ENCODE peak calls at places on chromosomes 7 and 10, in seven cellular contexts. One of them, this sample, is unnamed.

GRCh38 chr7:77540402-77540822 is 3.3 kb downstream of the PTPN12 start:
- DNase-seq in H1: no peak
- DNase-seq in IMR-90: no peak
- DNase-seq in Peyer's patch: no peak
- DNase-seq in erythroblast: no peak
- DNase-seq in spleen: no peak
- DNase-seq in adrenal gland: no peak
- DNase-seq in this sample: no peak

GRCh38 chr10:103232772-103233488 is 12.8 kb upstream of the RPEL1 start:
- DNase-seq in IMR-90: peak; percentile 83
- DNase-seq in Peyer's patch: no peak
- DNase-seq in spleen: no peak
- DNase-seq in erythroblast: no peak
- DNase-seq in H1: no peak
- DNase-seq in adrenal gland: no peak
- DNase-seq in this sample: no peak

GRCh38 chr7:140017034-140017433 is 45.7 kb downstream of the PARP12 start:
- DNase-seq in IMR-90: no peak
- DNase-seq in Peyer's patch: no peak
- DNase-seq in adrenal gland: no peak
- DNase-seq in spleen: peak; percentile 67
- DNase-seq in H1: no peak
- DNase-seq in erythroblast: no peak
- DNase-seq in this sample: no peak

GRCh38 chr10:32295027-32295426 is 51.9 kb downstream of the EPC1 start:
- DNase-seq in erythroblast: no peak
- DNase-seq in Peyer's patch: no peak
- DNase-seq in IMR-90: no peak
- DNase-seq in H1: no peak
- DNase-seq in spleen: no peak
- DNase-seq in adrenal gland: no peak
- DNase-seq in this sample: no peak

GRCh38 chr10:71770255-71770654 is 3.1 kb downstream of the VSIR start:
- DNase-seq in erythroblast: peak; percentile 30
- DNase-seq in Peyer's patch: no peak
- DNase-seq in IMR-90: peak; percentile 53
- DNase-seq in adrenal gland: no peak
- DNase-seq in H1: no peak
- DNase-seq in spleen: no peak
- DNase-seq in this sample: no peak

GRCh38 chr7:81664304-81664703 is 105.5 kb downstream of the HGF start:
- DNase-seq in Peyer's patch: no peak
- DNase-seq in H1: no peak
- DNase-seq in erythroblast: no peak
- DNase-seq in adrenal gland: no peak
- DNase-seq in IMR-90: no peak
- DNase-seq in spleen: no peak
- DNase-seq in this sample: no peak

GRCh38 chr7:116981887-116982430 is 28.7 kb downstream of the ST7 start:
- DNase-seq in spleen: no peak
- DNase-seq in IMR-90: no peak
- DNase-seq in adrenal gland: no peak
- DNase-seq in erythroblast: no peak
- DNase-seq in H1: no peak
- DNase-seq in Peyer's patch: no peak
- DNase-seq in this sample: no peak

GRCh38 chr7:83677180-83677866 is 28.4 kb upstream of the SEMA3E start:
- DNase-seq in Peyer's patch: no peak
- DNase-seq in IMR-90: peak; percentile 94
- DNase-seq in H1: no peak
- DNase-seq in spleen: no peak
- DNase-seq in erythroblast: peak; percentile 31
- DNase-seq in adrenal gland: no peak
- DNase-seq in this sample: no peak

GRCh38 chr7:75039166-75039565 is 34.4 kb downstream of the RCC1L start:
- DNase-seq in spleen: no peak
- DNase-seq in IMR-90: peak; percentile 24
- DNase-seq in H1: no peak
- DNase-seq in adrenal gland: no peak
- DNase-seq in erythroblast: no peak
- DNase-seq in Peyer's patch: no peak
- DNase-seq in this sample: no peak

GRCh38 chr10:132248455-132249231 is 59.1 kb downstream of the STK32C start:
- DNase-seq in IMR-90: no peak
- DNase-seq in adrenal gland: peak; percentile 52
- DNase-seq in Peyer's patch: peak; percentile 56
- DNase-seq in spleen: peak; percentile 90
- DNase-seq in erythroblast: peak; percentile 55
- DNase-seq in H1: no peak
- DNase-seq in this sample: peak; percentile 66

GRCh38 chr10:13099144-13099665 is 758 bp upstream of the OPTN start:
- DNase-seq in spleen: no peak
- DNase-seq in H1: peak; percentile 58
- DNase-seq in adrenal gland: peak; percentile 77
- DNase-seq in IMR-90: peak; percentile 57
- DNase-seq in Peyer's patch: peak; percentile 74
- DNase-seq in erythroblast: peak; percentile 78
- DNase-seq in this sample: peak; percentile 46

GRCh38 chr10:94205370-94205930 is 157.3 kb downstream of the NOC3L start:
- DNase-seq in Peyer's patch: no peak
- DNase-seq in IMR-90: peak; percentile 42
- DNase-seq in adrenal gland: peak; percentile 77
- DNase-seq in spleen: no peak
- DNase-seq in erythroblast: no peak
- DNase-seq in H1: no peak
- DNase-seq in this sample: no peak

GRCh38 chr7:132440126-132440525 is 136.1 kb downstream of the PLXNA4 start:
- DNase-seq in erythroblast: no peak
- DNase-seq in spleen: no peak
- DNase-seq in adrenal gland: no peak
- DNase-seq in Peyer's patch: no peak
- DNase-seq in IMR-90: no peak
- DNase-seq in H1: no peak
- DNase-seq in this sample: no peak

GRCh38 chr10:132618158-132618924 is 80.8 kb downstream of the INPP5A start:
- DNase-seq in Peyer's patch: peak; percentile 18
- DNase-seq in IMR-90: peak; percentile 46
- DNase-seq in H1: no peak
- DNase-seq in erythroblast: no peak
- DNase-seq in spleen: no peak
- DNase-seq in adrenal gland: no peak
- DNase-seq in this sample: no peak

GRCh38 chr7:149811221-149811620 is 27.0 kb upstream of the ZNF862 start:
- DNase-seq in IMR-90: peak; percentile 7
- DNase-seq in erythroblast: no peak
- DNase-seq in Peyer's patch: no peak
- DNase-seq in adrenal gland: no peak
- DNase-seq in spleen: no peak
- DNase-seq in H1: no peak
- DNase-seq in this sample: no peak

DNA sequence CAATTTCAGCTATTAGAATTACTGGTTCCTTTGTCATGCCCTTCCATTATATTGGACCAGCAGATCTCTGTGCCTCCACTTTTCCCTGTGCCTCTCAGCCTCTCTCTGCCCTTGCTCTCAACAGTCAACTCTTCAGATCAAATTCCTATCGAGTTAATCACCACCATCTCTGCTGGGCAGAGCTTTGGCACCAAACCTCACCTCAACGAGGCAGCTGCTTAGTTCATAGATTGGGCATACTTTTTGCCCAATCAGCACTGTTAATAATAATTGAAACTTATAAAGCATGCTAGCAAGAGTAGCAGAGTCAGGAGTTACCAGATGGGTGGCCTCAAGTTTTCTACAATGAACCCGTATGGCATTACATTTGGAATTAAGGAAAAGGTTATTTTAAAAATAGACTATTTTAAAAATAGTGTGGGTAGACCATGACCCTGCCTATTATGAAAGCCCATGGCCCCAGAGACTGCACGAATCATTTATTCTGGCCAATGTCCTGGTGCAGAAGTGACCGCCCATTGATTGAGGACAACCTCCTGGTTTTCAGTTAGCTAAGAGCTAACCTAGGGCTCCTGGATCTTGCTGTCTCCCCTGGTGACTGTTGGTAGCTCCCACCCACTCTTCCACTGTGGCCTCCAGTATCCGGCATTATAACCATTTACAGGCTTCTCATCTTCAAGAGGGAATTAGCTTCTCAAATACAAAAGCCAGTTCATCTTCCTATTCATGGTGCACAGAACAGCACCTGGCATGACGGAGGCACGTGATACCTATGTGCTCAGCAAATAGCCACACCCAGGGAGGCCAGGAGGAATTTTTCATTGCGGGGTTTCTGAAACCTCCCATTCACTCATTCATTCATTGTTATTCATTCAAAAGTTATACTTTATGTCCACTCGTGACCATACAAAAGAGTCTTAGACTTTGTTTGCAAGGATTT is 265.4 kb downstream of the INHBA start:
- DNase-seq in Peyer's patch: no peak
- DNase-seq in erythroblast: no peak
- DNase-seq in adrenal gland: peak; percentile 23
- DNase-seq in H1: no peak
- DNase-seq in IMR-90: no peak
- DNase-seq in spleen: no peak
- DNase-seq in this sample: no peak
- TF ChIP-seq POLR2A in Peyer's patch: no peak
- TF ChIP-seq POLR2A in erythroblast: no peak
- TF ChIP-seq POLR2A in adrenal gland: no peak
- TF ChIP-seq POLR2A in H1: no peak
- TF ChIP-seq POLR2A in IMR-90: no peak
- TF ChIP-seq POLR2A in spleen: no peak
- TF ChIP-seq POLR2A in this sample: no peak

GRCh38 chr7:4791738-4792536 is 16.5 kb downstream of the AP5Z1 start:
- DNase-seq in Peyer's patch: peak; percentile 76
- DNase-seq in IMR-90: peak; percentile 15
- DNase-seq in adrenal gland: peak; percentile 86
- DNase-seq in erythroblast: peak; percentile 88
- DNase-seq in spleen: peak; percentile 94
- DNase-seq in H1: peak; percentile 83
- DNase-seq in this sample: no peak
- TF ChIP-seq POLR2A in Peyer's patch: no peak
- TF ChIP-seq POLR2A in IMR-90: no peak
- TF ChIP-seq POLR2A in adrenal gland: no peak
- TF ChIP-seq POLR2A in erythroblast: no peak
- TF ChIP-seq POLR2A in spleen: no peak
- TF ChIP-seq POLR2A in H1: no peak
- TF ChIP-seq POLR2A in this sample: no peak

DNA sequence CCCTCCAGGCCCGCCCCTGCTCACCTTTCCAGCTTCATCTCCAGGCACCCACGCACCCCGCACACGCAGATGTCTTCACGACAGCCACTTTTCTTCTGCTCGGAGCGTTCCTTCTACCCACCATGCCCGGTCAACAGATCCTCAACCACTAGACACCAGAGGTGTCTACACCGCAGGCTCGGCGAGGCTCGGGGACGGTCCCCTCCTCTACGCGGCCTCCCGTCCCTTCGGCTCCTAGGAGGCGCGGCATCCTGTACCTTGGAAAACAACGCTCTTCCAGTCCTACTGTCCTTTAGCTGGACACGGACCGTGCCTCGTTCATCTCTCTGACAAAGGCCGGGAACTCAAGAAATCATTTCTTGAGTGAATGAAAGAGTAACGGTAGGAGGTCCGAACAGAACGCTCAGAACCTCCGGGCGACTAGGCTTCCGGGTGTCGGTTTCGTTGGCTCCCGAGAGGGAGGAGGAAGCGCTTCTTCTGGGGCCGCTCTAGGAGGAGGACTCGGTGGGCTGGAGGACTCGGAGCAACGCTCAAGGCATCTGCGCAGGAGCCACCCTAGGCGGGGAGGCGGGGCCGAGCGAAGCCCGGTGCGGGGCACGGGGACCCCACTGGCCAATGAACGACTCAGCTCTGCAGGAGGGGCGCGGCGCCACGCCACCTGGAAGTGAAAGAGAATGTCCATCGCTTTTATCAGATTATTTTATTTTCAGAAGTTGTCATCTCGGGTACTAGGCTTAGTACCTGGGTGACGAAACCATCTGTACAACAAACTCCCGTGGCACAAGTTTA is 7.2 kb upstream of the FIS1 start:
- DNase-seq in IMR-90: peak; percentile 98
- DNase-seq in Peyer's patch: peak; percentile 99
- DNase-seq in spleen: peak; percentile 99
- DNase-seq in erythroblast: peak; percentile 98
- DNase-seq in adrenal gland: peak; percentile 98
- DNase-seq in H1: peak; percentile 94
- DNase-seq in this sample: peak; percentile 96
- TF ChIP-seq POLR2A in IMR-90: peak; percentile 87
- TF ChIP-seq POLR2A in Peyer's patch: peak; percentile 48
- TF ChIP-seq POLR2A in spleen: no peak
- TF ChIP-seq POLR2A in erythroblast: peak; percentile 92
- TF ChIP-seq POLR2A in adrenal gland: peak; percentile 15
- TF ChIP-seq POLR2A in H1: no peak
- TF ChIP-seq POLR2A in this sample: peak; percentile 86

DNA sequence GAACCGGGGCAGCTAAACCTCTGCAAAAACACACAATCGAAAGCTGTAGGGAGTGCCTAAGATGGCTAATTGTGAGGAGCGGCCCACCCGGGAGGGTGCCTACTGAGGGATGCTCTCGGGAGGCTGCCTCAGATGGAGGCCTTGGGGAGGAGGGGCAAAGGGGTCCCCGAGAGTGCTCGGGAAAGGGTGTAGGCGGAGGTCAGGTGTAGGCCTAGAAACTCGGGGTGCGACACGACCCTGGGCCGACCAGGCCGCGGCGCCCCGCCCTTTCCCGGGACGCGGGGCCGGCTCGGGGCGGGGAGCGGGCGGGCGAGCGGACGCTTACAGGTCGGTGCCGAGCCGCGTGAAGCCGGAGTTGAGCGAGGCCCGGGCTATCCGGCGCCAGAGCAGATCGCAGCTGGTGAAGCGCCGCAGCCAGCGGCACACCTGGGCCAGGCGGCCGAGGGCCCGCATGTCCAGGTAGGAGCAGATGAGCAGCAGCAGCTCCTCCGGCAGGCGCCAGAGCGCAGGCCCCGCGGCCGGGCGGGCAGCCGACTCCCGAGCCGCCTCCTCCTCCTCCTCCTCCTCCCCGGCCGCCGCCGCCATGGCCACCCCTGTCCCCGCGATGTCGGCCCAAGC is 805 bp downstream of the FBXW4 start:
- DNase-seq in erythroblast: peak; percentile 88
- DNase-seq in IMR-90: peak; percentile 39
- DNase-seq in Peyer's patch: peak; percentile 84
- DNase-seq in H1: no peak
- DNase-seq in adrenal gland: peak; percentile 74
- DNase-seq in spleen: peak; percentile 92
- DNase-seq in this sample: peak; percentile 58
- TF ChIP-seq POLR2A in erythroblast: peak; percentile 25
- TF ChIP-seq POLR2A in IMR-90: no peak
- TF ChIP-seq POLR2A in Peyer's patch: peak; percentile 15
- TF ChIP-seq POLR2A in H1: peak; percentile 74
- TF ChIP-seq POLR2A in adrenal gland: no peak
- TF ChIP-seq POLR2A in spleen: no peak
- TF ChIP-seq POLR2A in this sample: peak; percentile 66

GRCh38 chr10:28302668-28303488 is at the start of gene MPP7:
- DNase-seq in H1: peak; percentile 90
- DNase-seq in spleen: peak; percentile 99
- DNase-seq in erythroblast: peak; percentile 97
- DNase-seq in Peyer's patch: peak; percentile 98
- DNase-seq in IMR-90: peak; percentile 98
- DNase-seq in adrenal gland: peak; percentile 98
- DNase-seq in this sample: peak; percentile 80
- TF ChIP-seq POLR2A in H1: no peak
- TF ChIP-seq POLR2A in spleen: no peak
- TF ChIP-seq POLR2A in erythroblast: no peak
- TF ChIP-seq POLR2A in Peyer's patch: peak; percentile 37
- TF ChIP-seq POLR2A in IMR-90: no peak
- TF ChIP-seq POLR2A in adrenal gland: peak; percentile 23
- TF ChIP-seq POLR2A in this sample: no peak

This sample was measured in GM12892.